ENCODE peak calls at places on chromosomes 3 and 15, in seven cellular contexts. U is activated naive CD4-positive, alpha-beta T cell; N is NCI-H774; R is right atrium auricular region; B is stimulated activated CD4-positive, alpha-beta T cell treated with anti-CD3 and anti-CD28 coated beads, Interleukin-4, amount 100 ng/mL, for 24 hours; H is putamen; D is activated naive CD8-positive, alpha-beta T cell treated with anti-CD3 and anti-CD28 coated beads for 36 hours. Y is an unnamed sample.
A peak's percentile ranks its signal among the peaks of the same experiment; 100 is the strongest.

GRCh38 chr3:102299125-102299877 is 135.5 kb upstream of the ZPLD1 start:
- DNase-seq in D (no peak), N (no peak), H (no peak), R (no peak), B (no peak), U (no peak), Y (no peak)

GRCh38 chr3:8324727-8325126 is 176.9 kb upstream of the LMCD1 start:
- DNase-seq in R (no peak), B (peak; percentile 32), D (peak; percentile 11), U (peak; percentile 19), H (peak; percentile 41), N (no peak), Y (no peak)

GRCh38 chr3:77081240-77081661 is 41.4 kb downstream of the ROBO2 start:
- DNase-seq in R (no peak), B (no peak), U (no peak), H (peak; percentile 56), N (peak; percentile 11), D (no peak), Y (no peak)

GRCh38 chr3:98722389-98722788 is 40.8 kb upstream of the ST3GAL6 start:
- DNase-seq in H (no peak), N (no peak), D (no peak), R (no peak), B (no peak), U (no peak), Y (no peak)

GRCh38 chr3:13262493-13263211 is 157.5 kb downstream of the NUP210 start:
- DNase-seq in N (no peak), H (no peak), R (no peak), U (peak; percentile 2), D (no peak), B (no peak), Y (no peak)

GRCh38 chr3:127822166-127822835 is at the start of gene MGLL:
- DNase-seq in U (no peak), B (no peak), R (no peak), N (no peak), D (no peak), H (peak; percentile 44), Y (no peak)

GRCh38 chr15:56919708-56920637 is 1.5 kb downstream of the TCF12 start:
- DNase-seq in D (no peak), H (no peak), B (peak; percentile 19), R (no peak), U (no peak), N (no peak), Y (no peak)

GRCh38 chr3:170494766-170495165 is 76.1 kb downstream of the CLDN11 start:
- DNase-seq in B (no peak), N (no peak), H (no peak), U (no peak), D (no peak), R (no peak), Y (no peak)

GRCh38 chr3:53011324-53011723 is 34.5 kb downstream of the SFMBT1 start:
- DNase-seq in D (no peak), U (no peak), B (no peak), R (no peak), N (no peak), H (no peak), Y (no peak)

GRCh38 chr3:161893972-161894371 is 397.4 kb downstream of the OTOL1 start:
- DNase-seq in H (no peak), U (no peak), D (no peak), B (no peak), N (no peak), R (no peak), Y (no peak)